ENCODE peak calls at places on chromosomes 4 and X, in eight cellular contexts. J is PC-3; B is lung; F is Peyer's patch; C is adrenal gland; V is astrocyte; M is neural progenitor cell; P is CD4-positive, alpha-beta memory T cell. N is an unnamed sample.

GRCh38 chr4:109729155-109729562 is 711 bp downstream of the PLA2G12A start:
- DNase-seq in B (peak), C (peak), V (no peak), F (no peak), J (no peak), P (no peak), M (peak), N (no peak)

GRCh38 chr4:100103671-100104070 is 86.6 kb downstream of the DDIT4L start:
- DNase-seq in C (no peak), F (no peak), M (no peak), J (no peak), V (no peak), P (no peak), B (no peak), N (no peak)

GRCh38 chr4:70177117-70177516 is 18.4 kb upstream of the ODAM start:
- DNase-seq in C (no peak), F (no peak), B (no peak), P (no peak), M (no peak), J (no peak), V (no peak), N (no peak)

GRCh38 chr4:152719856-152720556 is 40.2 kb upstream of the TMEM154 start:
- DNase-seq in P (no peak), V (no peak), C (no peak), M (no peak), J (peak), B (no peak), F (no peak), N (no peak)

GRCh38 chrX:20361890-20362262 is 95.2 kb upstream of the RPS6KA3 start:
- DNase-seq in V (peak), C (no peak), B (no peak), M (peak), J (peak), P (no peak), F (no peak), N (peak)

GRCh38 chr4:108681321-108681809 is 31.0 kb downstream of the OSTC start:
- DNase-seq in C (no peak), V (no peak), B (no peak), F (no peak), J (no peak), P (no peak), M (no peak), N (peak)

GRCh38 chr4:145536044-145536443 is 54.4 kb downstream of the SMAD1 start:
- DNase-seq in M (no peak), F (no peak), B (no peak), P (no peak), J (no peak), C (no peak), V (no peak), N (no peak)

GRCh38 chr4:140172960-140173359 is 19.0 kb upstream of the MAML3 start:
- DNase-seq in M (no peak), P (no peak), C (no peak), J (no peak), F (no peak), B (no peak), V (no peak), N (no peak)

GRCh38 chrX:113741744-113742143 is 842.1 kb upstream of the HTR2C start:
- DNase-seq in V (peak), B (no peak), F (no peak), C (no peak), M (peak), P (no peak), J (peak), N (peak)

GRCh38 chr4:7967501-7968261 is 28.0 kb upstream of the AFAP1 start:
- DNase-seq in C (no peak), F (no peak), P (no peak), B (no peak), V (peak), M (no peak), J (no peak), N (peak)

GRCh38 chr4:115484479-115484878 is 371.1 kb upstream of the NDST4 start:
- DNase-seq in P (no peak), C (no peak), B (no peak), J (no peak), M (no peak), V (no peak), F (no peak), N (no peak)

GRCh38 chrX:48864210-48864609 is 28.8 kb upstream of the PCSK1N start:
- DNase-seq in V (peak), F (no peak), M (no peak), P (no peak), B (no peak), C (no peak), J (peak), N (peak)

GRCh38 chrX:68146054-68146453 is 287.2 kb downstream of the OPHN1 start:
- DNase-seq in J (peak), M (peak), P (no peak), V (peak), C (no peak), F (no peak), B (no peak), N (peak)

GRCh38 chr4:182560358-182560757 is 317.2 kb downstream of the TENM3 start:
- DNase-seq in M (peak), P (no peak), J (no peak), C (no peak), B (no peak), V (peak), F (no peak), N (peak)

GRCh38 chr4:26727849-26728248 is 132.8 kb upstream of the STIM2 start:
- DNase-seq in J (no peak), B (no peak), P (no peak), C (no peak), M (no peak), F (no peak), V (no peak), N (no peak)

GRCh38 chrX:115503099-115503498 is 57.9 kb upstream of the PLS3 start:
- DNase-seq in B (no peak), V (no peak), F (no peak), P (no peak), C (no peak), J (no peak), M (no peak), N (no peak)

GRCh38 chrX:2629316-2630168 is 61.6 kb upstream of the CD99 start:
- DNase-seq in P (peak), F (no peak), B (no peak), J (no peak), C (no peak), V (no peak), M (no peak), N (peak)

GRCh38 chr4:101271516-101271915 is 75.8 kb downstream of the PPP3CA start:
- DNase-seq in V (no peak), C (no peak), P (no peak), F (no peak), J (peak), M (no peak), B (no peak), N (no peak)

GRCh38 chr4:151150821-151151580 is 51.6 kb downstream of the RPS3A start:
- DNase-seq in V (no peak), B (no peak), F (no peak), M (no peak), J (no peak), C (no peak), P (no peak), N (no peak)

GRCh38 chr4:155614111-155614762 is 52.4 kb upstream of the GUCY1A1 start:
- DNase-seq in P (no peak), F (no peak), C (no peak), M (no peak), J (no peak), V (no peak), B (no peak), N (no peak)

GRCh38 chrX:136200466-136200865 is 50.7 kb downstream of the MAP7D3 start:
- DNase-seq in B (no peak), M (peak), F (no peak), J (peak), C (no peak), P (no peak), V (peak), N (no peak)

GRCh38 chr4:142128529-142128928 is 492.1 kb downstream of the IL15 start:
- DNase-seq in B (no peak), M (no peak), C (no peak), F (no peak), V (peak), J (no peak), P (no peak), N (no peak)

GRCh38 chrX:1754077-1754476 is 139.2 kb downstream of the ASMT start:
- DNase-seq in F (no peak), B (no peak), P (no peak), C (no peak), J (no peak), M (no peak), V (peak), N (no peak)

GRCh38 chr4:112514449-112515277 is 1.3 kb downstream of the NEUROG2 start:
- DNase-seq in V (no peak), F (no peak), C (no peak), B (no peak), J (no peak), M (peak), P (no peak), N (peak)

GRCh38 chr4:121555315-121556107 is 141.3 kb downstream of the ANXA5 start:
- DNase-seq in V (no peak), P (no peak), C (no peak), F (no peak), M (no peak), B (no peak), J (no peak), N (no peak)

GRCh38 chr4:157052429-157053040 is 23.4 kb upstream of the GLRB start:
- DNase-seq in F (no peak), C (no peak), P (no peak), V (no peak), J (no peak), M (no peak), B (no peak), N (no peak)

GRCh38 chr4:140095694-140096482 is 58.1 kb downstream of the MAML3 start:
- DNase-seq in F (peak), P (peak), V (peak), M (no peak), J (peak), C (peak), B (no peak), N (no peak)

GRCh38 chr4:68904786-68905185 is 46.8 kb downstream of the UGT2A3 start:
- DNase-seq in V (no peak), C (no peak), M (peak), P (no peak), B (no peak), J (peak), F (no peak), N (peak)

GRCh38 chrX:24423960-24424359 is 41.1 kb upstream of the PDK3 start:
- DNase-seq in J (no peak), P (no peak), B (no peak), F (no peak), C (no peak), V (no peak), M (no peak), N (no peak)

DNA sequence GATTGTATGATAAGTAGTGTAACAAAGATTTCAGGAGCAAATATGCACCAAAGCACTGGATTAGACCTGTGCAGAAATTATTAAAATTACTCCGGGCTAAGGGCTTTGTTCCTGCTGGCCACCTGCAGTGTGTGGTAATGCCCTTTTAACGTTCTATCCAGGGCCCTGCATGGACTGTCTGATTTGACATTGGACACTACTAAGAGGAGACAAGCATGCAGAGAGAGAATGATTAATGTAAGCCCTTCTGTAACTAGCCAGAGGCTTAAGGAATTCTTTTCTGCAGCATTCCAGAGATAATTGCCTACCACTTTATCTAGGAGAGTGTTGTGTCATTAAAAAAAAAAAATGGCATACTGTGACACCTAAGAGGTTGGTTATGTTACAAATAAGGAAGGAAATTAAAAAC is 117.0 kb downstream of the PCDH7 start:
- DNase-seq in C (no peak), F (no peak), J (no peak), V (peak), M (peak), P (no peak), B (no peak), N (peak)
- H3K27ac ChIP-seq in C (no peak), F (no peak), J (no peak), V (no peak), M (no peak), P (no peak), B (no peak), N (peak)

GRCh38 chr4:41157009-41157408 is 57.3 kb downstream of the APBB2 start:
- DNase-seq in B (no peak), C (no peak), F (no peak), V (no peak), M (no peak), P (no peak), J (no peak), N (no peak)
- H3K27ac ChIP-seq in B (no peak), C (no peak), F (no peak), V (peak), M (no peak), P (no peak), J (no peak), N (no peak)

GRCh38 chr4:57443308-57444243 is 333.4 kb upstream of the IGFBP7 start:
- DNase-seq in J (no peak), C (no peak), B (peak), P (no peak), V (no peak), F (no peak), M (no peak), N (no peak)
- H3K27ac ChIP-seq in J (no peak), C (no peak), B (no peak), P (no peak), V (no peak), F (no peak), M (no peak), N (no peak)

DNA sequence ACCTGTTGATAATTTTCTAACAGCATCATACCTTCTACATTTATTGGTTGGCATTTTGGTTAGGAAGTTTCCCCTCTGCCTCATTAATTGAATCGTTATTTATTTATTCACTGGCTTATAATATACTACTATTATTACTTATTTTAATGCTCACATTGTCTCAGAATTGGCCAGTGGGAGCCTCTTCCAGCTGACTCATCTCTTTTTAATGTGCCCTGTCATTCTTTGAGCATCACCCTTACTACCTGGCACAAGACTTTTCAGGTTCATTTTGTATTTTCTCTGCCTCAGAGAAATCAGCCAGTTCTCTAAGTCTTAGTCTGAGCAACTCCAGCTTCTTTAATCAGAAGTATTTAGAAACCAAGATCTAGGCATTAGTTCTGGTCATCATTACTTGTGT is 60.3 kb upstream of the PRRG3 start:
- DNase-seq in M (no peak), F (no peak), C (no peak), B (no peak), P (no peak), J (no peak), V (no peak), N (no peak)
- H3K27ac ChIP-seq in M (no peak), F (no peak), C (no peak), B (no peak), P (no peak), J (no peak), V (no peak), N (no peak)

DNA sequence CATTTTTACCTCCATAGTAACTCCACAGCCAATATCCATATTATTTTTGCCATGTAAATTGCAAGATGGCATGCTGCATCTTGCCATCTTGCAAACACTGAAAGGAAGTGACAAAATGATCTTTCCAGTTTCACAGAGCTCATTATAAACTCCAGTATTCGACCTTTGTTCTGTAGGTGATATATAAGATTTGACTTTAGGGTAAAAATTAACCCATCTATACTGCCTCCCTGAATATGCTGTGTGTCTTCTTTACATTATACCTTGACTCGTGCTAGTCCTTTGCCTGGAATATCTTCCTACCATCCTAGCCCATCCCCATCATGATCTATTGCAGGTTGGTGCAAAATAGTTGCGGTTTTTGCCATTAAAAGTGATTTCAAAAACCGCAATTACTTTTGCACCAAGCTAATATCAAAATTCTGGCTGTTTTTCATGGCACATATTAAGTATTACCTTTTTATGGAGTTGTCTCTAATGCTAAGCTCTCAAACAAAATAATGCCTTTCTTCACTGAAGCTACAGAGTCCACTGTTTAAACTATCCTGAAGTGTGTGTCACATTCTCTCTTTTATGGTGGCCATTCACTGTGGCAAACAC is 161.1 kb downstream of the PCDH19 start:
- DNase-seq in P (no peak), C (no peak), M (no peak), J (no peak), B (no peak), V (no peak), F (no peak), N (no peak)
- H3K27ac ChIP-seq in P (no peak), C (no peak), M (no peak), J (no peak), B (no peak), V (no peak), F (no peak), N (no peak)

GRCh38 chr4:37990731-37991130 is 30.5 kb downstream of the PTTG2 start:
- DNase-seq in B (no peak), V (no peak), M (no peak), P (no peak), J (no peak), F (no peak), C (no peak), N (no peak)
- H3K27ac ChIP-seq in B (no peak), V (no peak), M (no peak), P (no peak), J (no peak), F (peak), C (no peak), N (no peak)